ENCODE peak calls at places on chromosomes 4 and X, in seven cellular contexts. S is IMR-90, Q is neural progenitor cell, M is adipocyte, R is DND-41, U is fibroblast of lung, K is GM23248. L is an unnamed sample.

GRCh38 chr4:7717946-7718490 is 221.6 kb downstream of the AFAP1 start:
- DNase-seq in R (no peak), U (no peak), M (no peak), Q (peak), K (no peak), S (no peak), L (no peak)

GRCh38 chrX:113800955-113801354 is 782.9 kb upstream of the HTR2C start:
- DNase-seq in S (no peak), M (no peak), Q (no peak), U (no peak), K (no peak), R (no peak), L (no peak)

GRCh38 chrX:18955676-18956075 is 28.2 kb downstream of the PHKA2 start:
- DNase-seq in Q (no peak), K (no peak), S (no peak), R (no peak), U (no peak), M (no peak), L (no peak)

GRCh38 chr4:181909368-181909767 is 333.8 kb upstream of the TENM3 start:
- DNase-seq in S (peak), M (peak), U (peak), R (no peak), K (peak), Q (no peak), L (no peak)

GRCh38 chr4:71713611-71714203 is 70.2 kb downstream of the GC start:
- DNase-seq in M (peak), S (peak), Q (peak), R (no peak), K (peak), U (peak), L (peak)

GRCh38 chr4:57156242-57156990 is 46.2 kb upstream of the IGFBP7 start:
- DNase-seq in K (peak), M (no peak), R (no peak), S (peak), Q (no peak), U (no peak), L (peak)

GRCh38 chrX:20378291-20378920 is 111.7 kb upstream of the RPS6KA3 start:
- DNase-seq in U (no peak), Q (no peak), R (no peak), S (peak), K (peak), M (no peak), L (no peak)

GRCh38 chr4:18630218-18631110 is 608.9 kb upstream of the LCORL start:
- DNase-seq in U (no peak), M (no peak), S (no peak), R (no peak), K (no peak), Q (no peak), L (no peak)

DNA sequence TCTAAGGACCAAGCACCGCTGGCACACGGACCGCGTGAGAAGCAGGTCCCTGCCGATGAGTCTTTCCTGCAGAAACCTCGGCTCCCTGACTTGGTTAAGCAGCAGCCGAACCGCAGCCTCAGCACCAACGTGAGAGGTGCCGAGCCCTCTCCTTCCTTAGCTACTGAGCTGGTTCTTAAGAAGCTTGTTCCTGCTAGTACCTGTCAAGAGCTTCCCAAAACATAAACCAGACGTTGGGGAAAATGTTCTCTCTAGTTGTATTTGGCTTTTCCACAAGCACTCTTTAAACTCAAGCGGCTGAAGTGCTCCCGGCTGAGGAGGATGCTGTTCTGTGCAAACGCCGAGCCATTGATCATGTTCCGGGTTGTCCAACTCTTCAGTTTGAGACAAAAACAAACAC is 29.3 kb upstream of the TLR3 start:
- DNase-seq in Q (no peak), S (no peak), R (no peak), K (no peak), U (no peak), M (no peak), L (no peak)
- H3K4me3 ChIP-seq in Q (no peak), S (no peak), R (no peak), K (no peak), U (no peak), M (no peak), L (no peak)

GRCh38 chrX:68897546-68897945 is 68.7 kb downstream of the EFNB1 start:
- DNase-seq in R (no peak), U (no peak), M (no peak), S (no peak), Q (no peak), K (no peak), L (no peak)
- H3K9ac ChIP-seq in R (no peak), U (no peak), M (no peak), S (no peak), Q (no peak), K (no peak), L (no peak)

GRCh38 chr4:48489683-48490011 is 405 bp upstream of the ZAR1 start:
- DNase-seq in Q (no peak), M (no peak), U (no peak), R (no peak), K (no peak), S (no peak), L (no peak)
- H3K4me3 ChIP-seq in Q (peak), M (no peak), U (no peak), R (no peak), K (peak), S (no peak), L (no peak)

GRCh38 chrX:154980330-154981115 is 42.0 kb downstream of the F8 start:
- DNase-seq in M (peak), S (peak), R (peak), Q (peak), K (peak), U (peak), L (peak)
- H3K9ac ChIP-seq in M (peak), S (peak), R (peak), Q (no peak), K (peak), U (peak), L (peak)

DNA sequence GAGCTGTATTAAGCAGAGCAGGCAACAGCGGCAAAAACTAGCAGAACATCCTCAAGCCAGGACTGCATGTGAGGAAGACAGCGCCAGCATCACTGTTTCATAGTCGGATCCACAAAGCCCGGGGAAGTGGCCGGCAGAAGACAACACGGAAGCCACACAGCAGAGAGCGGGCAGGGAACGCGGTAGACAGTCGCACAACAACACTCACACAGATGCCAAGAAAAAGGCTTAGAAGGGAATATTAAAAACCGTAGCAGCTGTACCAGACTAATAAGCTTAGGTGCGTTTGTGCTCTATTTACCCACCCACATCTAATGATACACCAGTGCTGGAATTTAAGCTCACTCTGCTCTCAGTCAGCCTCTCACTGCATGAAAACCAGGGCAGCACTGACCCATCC is 16.0 kb downstream of the ZFYVE28 start:
- DNase-seq in S (no peak), M (no peak), U (no peak), Q (no peak), K (no peak), R (no peak), L (no peak)
- H3K4me3 ChIP-seq in S (no peak), M (peak), U (peak), Q (peak), K (peak), R (no peak), L (no peak)

DNA sequence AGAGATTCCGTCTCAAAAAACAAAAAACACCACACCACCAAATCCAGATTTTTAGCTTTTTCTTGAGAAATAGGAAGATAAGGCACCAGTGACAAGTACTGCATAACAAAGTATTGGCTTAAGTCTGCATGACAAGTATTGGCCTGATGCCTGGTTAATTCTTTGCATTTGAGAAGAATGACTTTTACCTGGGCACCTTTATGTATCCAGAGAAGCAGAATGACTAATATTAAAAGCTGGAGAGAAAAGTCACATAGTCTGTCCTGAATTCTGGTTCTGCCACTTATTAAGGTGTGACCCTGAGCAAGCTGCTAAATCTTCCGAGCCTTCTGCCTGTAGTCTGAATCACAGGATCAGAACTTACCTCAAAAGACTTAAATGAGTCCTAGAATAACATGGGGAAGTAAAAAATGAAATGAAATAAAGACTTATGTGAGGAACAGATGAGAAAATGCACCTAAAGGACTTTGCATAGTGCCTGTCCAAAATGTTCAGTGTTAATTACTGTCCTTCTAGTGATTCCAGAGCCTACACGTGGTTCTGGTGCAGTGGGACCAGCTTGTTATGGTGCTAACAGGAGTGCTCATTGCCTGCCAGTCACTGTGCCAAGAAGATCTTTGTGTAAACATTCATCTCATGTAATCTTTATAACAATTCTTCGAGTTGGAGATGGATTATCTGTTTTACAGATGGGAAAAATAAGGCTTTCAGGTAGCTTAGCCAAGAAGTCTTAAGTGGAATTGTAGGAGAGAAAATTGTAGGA is 31.6 kb downstream of the UGDH start:
- DNase-seq in M (peak), R (no peak), Q (no peak), S (peak), U (no peak), K (peak), L (no peak)
- H3K9ac ChIP-seq in M (peak), R (no peak), Q (no peak), S (no peak), U (no peak), K (no peak), L (no peak)